ENCODE peak calls at places on chromosomes 16 and 17, in ten cellular contexts. One of them, this sample, is unnamed.

GRCh38 chr17:44708401-44709263 is at the start of gene DBF4B:
- DNase-seq in HCT116: peak
- DNase-seq in HTR-8/SVneo: peak
- DNase-seq in stimulated activated CD8-positive, alpha-beta memory T cell treated with anti-CD3 and anti-CD28 coated beads, Interleukin-7, amount 100 ng/mL, for 24 hours: peak
- DNase-seq in psoas muscle: peak
- DNase-seq in T follicular helper cell: peak
- DNase-seq in GM12878: peak
- DNase-seq in hepatic stellate cell: peak
- DNase-seq in NCI-H2081: peak
- DNase-seq in coronary artery: peak
- DNase-seq in this sample: peak

GRCh38 chr16:85608515-85608885 is 4.6 kb upstream of the GSE1 start:
- DNase-seq in HTR-8/SVneo: no peak
- DNase-seq in NCI-H2081: no peak
- DNase-seq in HCT116: no peak
- DNase-seq in psoas muscle: no peak
- DNase-seq in stimulated activated CD8-positive, alpha-beta memory T cell treated with anti-CD3 and anti-CD28 coated beads, Interleukin-7, amount 100 ng/mL, for 24 hours: no peak
- DNase-seq in coronary artery: no peak
- DNase-seq in T follicular helper cell: no peak
- DNase-seq in hepatic stellate cell: no peak
- DNase-seq in GM12878: no peak
- DNase-seq in this sample: no peak

GRCh38 chr16:62711797-62712196 is 675.6 kb upstream of the CDH8 start:
- DNase-seq in psoas muscle: no peak
- DNase-seq in GM12878: no peak
- DNase-seq in stimulated activated CD8-positive, alpha-beta memory T cell treated with anti-CD3 and anti-CD28 coated beads, Interleukin-7, amount 100 ng/mL, for 24 hours: no peak
- DNase-seq in coronary artery: no peak
- DNase-seq in NCI-H2081: no peak
- DNase-seq in T follicular helper cell: no peak
- DNase-seq in HTR-8/SVneo: no peak
- DNase-seq in hepatic stellate cell: no peak
- DNase-seq in HCT116: no peak
- DNase-seq in this sample: no peak

GRCh38 chr17:33389506-33390141 is 96.5 kb upstream of the ASIC2 start:
- DNase-seq in NCI-H2081: no peak
- DNase-seq in stimulated activated CD8-positive, alpha-beta memory T cell treated with anti-CD3 and anti-CD28 coated beads, Interleukin-7, amount 100 ng/mL, for 24 hours: no peak
- DNase-seq in HCT116: no peak
- DNase-seq in hepatic stellate cell: no peak
- DNase-seq in GM12878: no peak
- DNase-seq in coronary artery: no peak
- DNase-seq in HTR-8/SVneo: no peak
- DNase-seq in psoas muscle: no peak
- DNase-seq in T follicular helper cell: no peak
- DNase-seq in this sample: no peak

GRCh38 chr17:77905266-77905665 is 53.2 kb upstream of the TNRC6C start:
- DNase-seq in hepatic stellate cell: no peak
- DNase-seq in stimulated activated CD8-positive, alpha-beta memory T cell treated with anti-CD3 and anti-CD28 coated beads, Interleukin-7, amount 100 ng/mL, for 24 hours: no peak
- DNase-seq in NCI-H2081: no peak
- DNase-seq in HCT116: no peak
- DNase-seq in coronary artery: no peak
- DNase-seq in GM12878: no peak
- DNase-seq in HTR-8/SVneo: no peak
- DNase-seq in T follicular helper cell: no peak
- DNase-seq in psoas muscle: no peak
- DNase-seq in this sample: no peak

GRCh38 chr17:35448214-35448898 is at the start of gene SLFN13:
- DNase-seq in T follicular helper cell: peak
- DNase-seq in hepatic stellate cell: peak
- DNase-seq in HCT116: no peak
- DNase-seq in NCI-H2081: no peak
- DNase-seq in psoas muscle: peak
- DNase-seq in GM12878: peak
- DNase-seq in coronary artery: peak
- DNase-seq in stimulated activated CD8-positive, alpha-beta memory T cell treated with anti-CD3 and anti-CD28 coated beads, Interleukin-7, amount 100 ng/mL, for 24 hours: peak
- DNase-seq in HTR-8/SVneo: peak
- DNase-seq in this sample: peak

GRCh38 chr16:23948949-23949392 is 113.2 kb downstream of the PRKCB start:
- DNase-seq in coronary artery: peak
- DNase-seq in HCT116: no peak
- DNase-seq in GM12878: no peak
- DNase-seq in NCI-H2081: no peak
- DNase-seq in stimulated activated CD8-positive, alpha-beta memory T cell treated with anti-CD3 and anti-CD28 coated beads, Interleukin-7, amount 100 ng/mL, for 24 hours: no peak
- DNase-seq in HTR-8/SVneo: no peak
- DNase-seq in hepatic stellate cell: no peak
- DNase-seq in T follicular helper cell: peak
- DNase-seq in psoas muscle: no peak
- DNase-seq in this sample: no peak

GRCh38 chr17:29292071-29292991 is 1.6 kb downstream of the NUFIP2 start:
- DNase-seq in psoas muscle: peak
- DNase-seq in NCI-H2081: peak
- DNase-seq in stimulated activated CD8-positive, alpha-beta memory T cell treated with anti-CD3 and anti-CD28 coated beads, Interleukin-7, amount 100 ng/mL, for 24 hours: peak
- DNase-seq in HCT116: no peak
- DNase-seq in GM12878: no peak
- DNase-seq in T follicular helper cell: peak
- DNase-seq in coronary artery: peak
- DNase-seq in hepatic stellate cell: peak
- DNase-seq in HTR-8/SVneo: peak
- DNase-seq in this sample: peak

GRCh38 chr16:90015586-90016338 is 3.5 kb downstream of the DBNDD1 start:
- DNase-seq in GM12878: no peak
- DNase-seq in HCT116: no peak
- DNase-seq in hepatic stellate cell: no peak
- DNase-seq in stimulated activated CD8-positive, alpha-beta memory T cell treated with anti-CD3 and anti-CD28 coated beads, Interleukin-7, amount 100 ng/mL, for 24 hours: no peak
- DNase-seq in coronary artery: no peak
- DNase-seq in psoas muscle: no peak
- DNase-seq in NCI-H2081: no peak
- DNase-seq in HTR-8/SVneo: no peak
- DNase-seq in T follicular helper cell: no peak
- DNase-seq in this sample: no peak

GRCh38 chr16:14418795-14419225 is 211.2 kb downstream of the PARN start:
- DNase-seq in coronary artery: peak
- DNase-seq in GM12878: no peak
- DNase-seq in T follicular helper cell: no peak
- DNase-seq in HTR-8/SVneo: no peak
- DNase-seq in NCI-H2081: no peak
- DNase-seq in hepatic stellate cell: no peak
- DNase-seq in HCT116: no peak
- DNase-seq in psoas muscle: no peak
- DNase-seq in stimulated activated CD8-positive, alpha-beta memory T cell treated with anti-CD3 and anti-CD28 coated beads, Interleukin-7, amount 100 ng/mL, for 24 hours: no peak
- DNase-seq in this sample: no peak